ENCODE peak calls at places on chromosome 7, in four cellular contexts. E, M, D and V are unnamed samples.

GRCh38 chr7:123070702-123071286 is 75.3 kb upstream of the TAS2R16 start:
- DNase-seq in E (peak), M (no peak), D (no peak), V (no peak)

GRCh38 chr7:12709731-12710502 is 22.5 kb downstream of the ARL4A start:
- DNase-seq in E (no peak), M (no peak), D (no peak), V (no peak)

GRCh38 chr7:154844955-154845354 is 158.0 kb downstream of the PAXIP1 start:
- DNase-seq in E (no peak), M (no peak), D (no peak), V (no peak)

GRCh38 chr7:36781011-36781738 is 56.9 kb upstream of the AOAH start:
- DNase-seq in E (no peak), M (no peak), D (no peak), V (no peak)

GRCh38 chr7:116740758-116741462 is 68.9 kb downstream of the MET start:
- DNase-seq in E (no peak), M (no peak), D (no peak), V (no peak)

GRCh38 chr7:11486271-11486670 is 345.7 kb downstream of the THSD7A start:
- DNase-seq in E (no peak), M (no peak), D (no peak), V (no peak)

GRCh38 chr7:11261470-11261869 is 287.8 kb downstream of the PHF14 start:
- DNase-seq in E (no peak), M (no peak), D (no peak), V (no peak)

GRCh38 chr7:79452032-79452494 is 1.4 kb downstream of the MAGI2 start:
- DNase-seq in E (peak), M (no peak), D (peak), V (no peak)

GRCh38 chr7:120993575-120994191 is 5.2 kb downstream of the CPED1 start:
- DNase-seq in E (no peak), M (no peak), D (no peak), V (no peak)

GRCh38 chr7:140605337-140605736 is 35.3 kb downstream of the DENND2A start:
- DNase-seq in E (no peak), M (no peak), D (no peak), V (no peak)

GRCh38 chr7:25860882-25861228 is 291.1 kb upstream of the NFE2L3 start:
- DNase-seq in E (no peak), M (no peak), D (no peak), V (no peak)

GRCh38 chr7:125061776-125062397 is 132.3 kb upstream of the POT1 start:
- DNase-seq in E (peak), M (peak), D (no peak), V (no peak)

GRCh38 chr7:142553216-142553615 is 196.1 kb upstream of the PRSS1 start:
- DNase-seq in E (no peak), M (no peak), D (no peak), V (no peak)

GRCh38 chr7:127330070-127330469 is 62.4 kb downstream of the ZNF800 start:
- DNase-seq in E (no peak), M (no peak), D (no peak), V (no peak)

GRCh38 chr7:50166997-50167961 is 74.2 kb upstream of the ZPBP start:
- DNase-seq in E (no peak), M (no peak), D (no peak), V (no peak)

GRCh38 chr7:151684408-151685175 is 164.9 kb upstream of the RHEB start:
- DNase-seq in E (no peak), M (no peak), D (no peak), V (no peak)

GRCh38 chr7:136214356-136214755 is 237.2 kb upstream of the MTPN start:
- DNase-seq in E (no peak), M (no peak), D (no peak), V (no peak)

GRCh38 chr7:29106128-29106988 is 40.0 kb downstream of the CPVL start:
- DNase-seq in E (peak), M (peak), D (no peak), V (no peak)

GRCh38 chr7:2553831-2554581 is 1.3 kb downstream of the BRAT1 start:
- DNase-seq in E (no peak), M (no peak), D (no peak), V (no peak)

GRCh38 chr7:42192072-42192471 is 44.9 kb downstream of the GLI3 start:
- DNase-seq in E (no peak), M (no peak), D (no peak), V (no peak)

GRCh38 chr7:95276114-95276513 is 48.2 kb downstream of the PON1 start:
- DNase-seq in E (no peak), M (no peak), D (no peak), V (no peak)

GRCh38 chr7:54663603-54664234 is 95.3 kb downstream of the SEC61G start:
- DNase-seq in E (no peak), M (no peak), D (no peak), V (no peak)

GRCh38 chr7:39271386-39271785 is 293.7 kb downstream of the POU6F2 start:
- DNase-seq in E (no peak), M (no peak), D (peak), V (no peak)

GRCh38 chr7:12719978-12720377 is 32.5 kb downstream of the ARL4A start:
- DNase-seq in E (no peak), M (no peak), D (no peak), V (no peak)